ENCODE peak calls at places on chromosomes 12 and 14, in four cellular contexts. K, O, V and H are unnamed samples.

GRCh38 chr14:33589334-33589733 is 361.5 kb downstream of the EGLN3 start:
- DNase-seq in K (no peak), O (peak), V (no peak), H (no peak)

GRCh38 chr14:76710093-76711010 is 50.9 kb upstream of the VASH1 start:
- DNase-seq in K (peak), O (peak), V (no peak), H (no peak)

GRCh38 chr14:73472182-73473114 is 14.1 kb upstream of the NUMB start:
- DNase-seq in K (no peak), O (no peak), V (peak), H (no peak)

GRCh38 chr14:47040490-47040889 is 388.9 kb upstream of the RPL10L start:
- DNase-seq in K (peak), O (no peak), V (no peak), H (peak)

GRCh38 chr12:46480724-46481123 is 108.2 kb upstream of the SLC38A2 start:
- DNase-seq in K (no peak), O (no peak), V (no peak), H (no peak)

GRCh38 chr12:30989754-30990153 is 63.2 kb downstream of the TSPAN11 start:
- DNase-seq in K (peak), O (no peak), V (no peak), H (peak)

GRCh38 chr12:20369164-20370000 is 1.0 kb downstream of the PDE3A start:
- DNase-seq in K (peak), O (no peak), V (no peak), H (peak)

GRCh38 chr14:69559581-69560011 is 15.1 kb downstream of the CCDC177 start:
- DNase-seq in K (no peak), O (no peak), V (no peak), H (no peak)

GRCh38 chr12:89709994-89710872 is 1.6 kb upstream of the ATP2B1 start:
- DNase-seq in K (peak), O (peak), V (peak), H (peak)

GRCh38 chr12:112121780-112122565 is 3.4 kb upstream of the TRAFD1 start:
- DNase-seq in K (no peak), O (peak), V (no peak), H (no peak)

GRCh38 chr14:23929822-23930294 is 23.7 kb upstream of the DHRS4 start:
- DNase-seq in K (peak), O (peak), V (peak), H (peak)

GRCh38 chr12:125738211-125738610 is 673.0 kb downstream of the AACS start:
- DNase-seq in K (no peak), O (no peak), V (no peak), H (no peak)

GRCh38 chr12:54611715-54612116 is 23.0 kb downstream of the LACRT start:
- DNase-seq in K (no peak), O (no peak), V (no peak), H (no peak)

GRCh38 chr12:94353130-94353529 is 106.5 kb downstream of the CEP83 start:
- DNase-seq in K (no peak), O (no peak), V (no peak), H (no peak)

GRCh38 chr14:68854421-68854820 is 61.6 kb upstream of the ZFP36L1 start:
- DNase-seq in K (no peak), O (no peak), V (no peak), H (no peak)

GRCh38 chr14:50792634-50793068 is 38.3 kb downstream of the NIN start:
- DNase-seq in K (no peak), O (no peak), V (no peak), H (no peak)

GRCh38 chr14:98886982-98887381 is 385.0 kb downstream of the BCL11B start:
- DNase-seq in K (no peak), O (no peak), V (no peak), H (no peak)

GRCh38 chr12:46269429-46270241 is 792 bp upstream of the SLC38A1 start:
- DNase-seq in K (peak), O (no peak), V (no peak), H (no peak)

GRCh38 chr14:82075566-82075965 is 541.9 kb upstream of the SEL1L start:
- DNase-seq in K (peak), O (no peak), V (no peak), H (no peak)

GRCh38 chr14:60642270-60642789 is 6.9 kb downstream of the SIX1 start:
- DNase-seq in K (peak), O (no peak), V (no peak), H (no peak)

GRCh38 chr14:25003537-25003936 is 46.4 kb downstream of the STXBP6 start:
- DNase-seq in K (no peak), O (no peak), V (no peak), H (no peak)

GRCh38 chr12:95060951-95061350 is 12.5 kb downstream of the NR2C1 start:
- DNase-seq in K (no peak), O (no peak), V (no peak), H (no peak)

GRCh38 chr12:11765817-11766794 is 116.6 kb downstream of the ETV6 start:
- DNase-seq in K (peak), O (peak), V (no peak), H (no peak)